ENCODE peak calls at places on chromosomes 16 and 17, in nine cellular contexts. K is prostate gland, C is fibroblast of mammary gland, R is type B pancreatic cell, G is GM12865, Q is brain microvascular endothelial cell, U is NCI-H2171 treated with DMSO at 0.1 percent for 48 hours, O is NCI-H1436 treated with DMSO at 0.1 percent for 48 hours, Z is NAMALWA. X is an unnamed sample.

GRCh38 chr16:84560269-84560668 is 55.8 kb upstream of the MEAK7 start:
- DNase-seq in K (no peak), C (no peak), R (no peak), G (no peak), Q (no peak), U (no peak), O (no peak), Z (no peak), X (no peak)

GRCh38 chr16:1428511-1428910 is 2.4 kb upstream of the PERCC1 start:
- DNase-seq in K (no peak), C (peak; percentile 26), R (no peak), G (peak; percentile 46), Q (no peak), U (no peak), O (no peak), Z (peak; percentile 57), X (no peak)

GRCh38 chr17:46212634-46213435 is 19.6 kb upstream of the KANSL1 start:
- DNase-seq in K (peak; percentile 73), C (peak; percentile 77), R (no peak), G (peak; percentile 83), Q (peak; percentile 73), U (peak; percentile 80), O (no peak), Z (peak; percentile 75), X (peak; percentile 87)

GRCh38 chr17:61833536-61834203 is 29.7 kb downstream of the BRIP1 start:
- DNase-seq in K (no peak), C (peak; percentile 64), R (no peak), G (no peak), Q (peak; percentile 32), U (no peak), O (no peak), Z (no peak), X (peak; percentile 74)

GRCh38 chr17:30299000-30299399 is 7.3 kb upstream of the BLMH start:
- DNase-seq in K (no peak), C (peak; percentile 29), R (no peak), G (no peak), Q (no peak), U (no peak), O (no peak), Z (no peak), X (no peak)

GRCh38 chr16:72891291-72892227 is 156.4 kb downstream of the ZFHX3 start:
- DNase-seq in K (no peak), C (no peak), R (no peak), G (no peak), Q (no peak), U (no peak), O (no peak), Z (no peak), X (no peak)

GRCh38 chr17:7632492-7632894 is 2.6 kb downstream of the SHBG start:
- DNase-seq in K (no peak), C (peak; percentile 65), R (no peak), G (peak; percentile 68), Q (no peak), U (peak; percentile 28), O (no peak), Z (peak; percentile 63), X (peak; percentile 61)

GRCh38 chr17:56149266-56150036 is 3.8 kb upstream of the ANKFN1 start:
- DNase-seq in K (no peak), C (no peak), R (no peak), G (no peak), Q (no peak), U (no peak), O (no peak), Z (no peak), X (no peak)

GRCh38 chr16:78791926-78792325 is 692.5 kb downstream of the WWOX start:
- DNase-seq in K (no peak), C (no peak), R (no peak), G (no peak), Q (no peak), U (no peak), O (no peak), Z (no peak), X (no peak)

GRCh38 chr17:44053130-44053872 is 13.2 kb downstream of the LSM12 start:
- DNase-seq in K (no peak), C (no peak), R (no peak), G (no peak), Q (no peak), U (no peak), O (no peak), Z (no peak), X (no peak)

GRCh38 chr16:6343157-6343556 is 989.5 kb upstream of the RBFOX1 start:
- DNase-seq in K (no peak), C (no peak), R (no peak), G (no peak), Q (no peak), U (no peak), O (no peak), Z (no peak), X (no peak)

GRCh38 chr17:42010898-42011516 is 6.2 kb downstream of the DNAJC7 start:
- DNase-seq in K (no peak), C (peak; percentile 69), R (no peak), G (peak; percentile 27), Q (peak; percentile 36), U (no peak), O (no peak), Z (peak; percentile 35), X (no peak)

GRCh38 chr16:47067203-47067602 is 76.5 kb downstream of the NETO2 start:
- DNase-seq in K (no peak), C (no peak), R (no peak), G (no peak), Q (no peak), U (no peak), O (no peak), Z (no peak), X (no peak)

GRCh38 chr16:57341062-57341440 is 17.5 kb upstream of the CCL22 start:
- DNase-seq in K (no peak), C (no peak), R (no peak), G (peak; percentile 65), Q (no peak), U (no peak), O (no peak), Z (no peak), X (no peak)

GRCh38 chr16:86975445-86975844 is 341.7 kb downstream of the C16orf95 start:
- DNase-seq in K (no peak), C (peak; percentile 95), R (no peak), G (peak; percentile 17), Q (peak; percentile 81), U (peak; percentile 12), O (no peak), Z (peak; percentile 49), X (peak; percentile 49)

GRCh38 chr17:82101301-82101715 is 3.3 kb upstream of the FASN start:
- DNase-seq in K (peak; percentile 80), C (no peak), R (no peak), G (peak; percentile 1), Q (no peak), U (no peak), O (no peak), Z (no peak), X (no peak)

GRCh38 chr17:79323556-79323955 is 248.9 kb downstream of the ENGASE start:
- DNase-seq in K (no peak), C (no peak), R (no peak), G (no peak), Q (no peak), U (no peak), O (no peak), Z (no peak), X (no peak)

GRCh38 chr17:38881600-38882191 is 11.8 kb downstream of the LASP1 start:
- DNase-seq in K (no peak), C (peak; percentile 74), R (peak; percentile 85), G (peak; percentile 23), Q (peak; percentile 47), U (no peak), O (no peak), Z (peak; percentile 68), X (peak; percentile 40)

GRCh38 chr16:57904101-57904500 is 66.8 kb downstream of the CNGB1 start:
- DNase-seq in K (no peak), C (no peak), R (no peak), G (no peak), Q (no peak), U (no peak), O (no peak), Z (no peak), X (no peak)

GRCh38 chr17:16158721-16159120 is 56.6 kb downstream of the NCOR1 start:
- DNase-seq in K (no peak), C (no peak), R (no peak), G (no peak), Q (no peak), U (no peak), O (no peak), Z (no peak), X (no peak)

GRCh38 chr16:19853973-19854876 is 30.4 kb downstream of the GPRC5B start:
- DNase-seq in K (no peak), C (no peak), R (no peak), G (no peak), Q (no peak), U (no peak), O (peak; percentile 20), Z (no peak), X (no peak)

GRCh38 chr17:79399610-79400144 is 211.2 kb downstream of the RBFOX3 start:
- DNase-seq in K (no peak), C (no peak), R (no peak), G (no peak), Q (no peak), U (no peak), O (no peak), Z (no peak), X (no peak)

GRCh38 chr16:67726106-67727034 is 7.3 kb upstream of the GFOD2 start:
- DNase-seq in K (no peak), C (no peak), R (no peak), G (no peak), Q (no peak), U (no peak), O (no peak), Z (no peak), X (no peak)

GRCh38 chr16:7216719-7217118 is 115.9 kb upstream of the RBFOX1 start:
- DNase-seq in K (no peak), C (no peak), R (no peak), G (no peak), Q (no peak), U (no peak), O (no peak), Z (no peak), X (no peak)

GRCh38 chr17:4980644-4981216 is 6.7 kb downstream of the CAMTA2 start:
- DNase-seq in K (peak; percentile 42), C (peak; percentile 52), R (no peak), G (peak; percentile 73), Q (peak; percentile 31), U (peak; percentile 19), O (no peak), Z (peak; percentile 69), X (peak; percentile 46)

GRCh38 chr16:65480276-65480675 is 358.4 kb upstream of the CDH11 start:
- DNase-seq in K (no peak), C (no peak), R (no peak), G (no peak), Q (no peak), U (no peak), O (no peak), Z (no peak), X (no peak)

GRCh38 chr17:8674344-8675305 is 44.1 kb upstream of the MYH10 start:
- DNase-seq in K (no peak), C (no peak), R (no peak), G (no peak), Q (peak; percentile 65), U (no peak), O (no peak), Z (no peak), X (peak; percentile 78)

GRCh38 chr17:15432807-15433547 is 34.4 kb downstream of the CDRT4 start:
- DNase-seq in K (no peak), C (peak; percentile 87), R (no peak), G (no peak), Q (no peak), U (no peak), O (no peak), Z (no peak), X (peak; percentile 85)

GRCh38 chr16:23124315-23124714 is 24.9 kb downstream of the USP31 start:
- DNase-seq in K (no peak), C (peak; percentile 93), R (no peak), G (no peak), Q (peak; percentile 85), U (no peak), O (no peak), Z (no peak), X (peak; percentile 52)

GRCh38 chr17:31560836-31561235 is 169.4 kb downstream of the RAB11FIP4 start:
- DNase-seq in K (no peak), C (peak; percentile 34), R (no peak), G (no peak), Q (no peak), U (no peak), O (no peak), Z (no peak), X (peak; percentile 25)

GRCh38 chr16:725041-725376 is 1.2 kb downstream of the CCDC78 start:
- DNase-seq in K (no peak), C (no peak), R (no peak), G (no peak), Q (no peak), U (no peak), O (no peak), Z (no peak), X (no peak)